ENCODE peak calls at places on chromosome 6, in eight cellular contexts. U is immature natural killer cell; I is hippocampal formation; D is A172; Q is activated CD8-positive, alpha-beta memory T cell treated with anti-CD3 and anti-CD28 coated beads for 1 hour; F is CD8-positive, alpha-beta memory T cell; J is Ammon's horn; P is body of pancreas. S is an unnamed sample.
A peak's percentile ranks its signal among the peaks of the same experiment; 100 is the strongest.

GRCh38 chr6:47780510-47781356 is 1.1 kb upstream of the OPN5 start:
- DNase-seq in D (peak; percentile 58), F (no peak), I (peak; percentile 62), J (peak; percentile 78), Q (no peak), U (peak; percentile 33), P (peak; percentile 31), S (no peak)

GRCh38 chr6:2244261-2245102 is 923 bp downstream of the GMDS start:
- DNase-seq in I (no peak), J (no peak), D (no peak), F (no peak), P (peak; percentile 40), U (no peak), Q (no peak), S (no peak)

GRCh38 chr6:1821188-1822183 is 211.8 kb downstream of the FOXC1 start:
- DNase-seq in F (no peak), U (no peak), I (no peak), D (no peak), J (no peak), P (no peak), Q (no peak), S (no peak)

GRCh38 chr6:110575910-110576463 is 99.6 kb upstream of the SLC22A16 start:
- DNase-seq in J (no peak), Q (no peak), D (no peak), P (no peak), U (no peak), F (no peak), I (no peak), S (no peak)

GRCh38 chr6:6806793-6807518 is 218.4 kb downstream of the LY86 start:
- DNase-seq in J (peak; percentile 79), I (no peak), F (no peak), U (no peak), Q (no peak), P (peak; percentile 74), D (no peak), S (no peak)

GRCh38 chr6:169994734-169995133 is 243.3 kb downstream of the ERMARD start:
- DNase-seq in I (no peak), J (no peak), P (no peak), Q (no peak), U (no peak), D (no peak), F (no peak), S (no peak)

GRCh38 chr6:41464019-41464418 is 82.2 kb upstream of the FOXP4 start:
- DNase-seq in P (no peak), U (no peak), I (no peak), J (no peak), Q (no peak), D (no peak), F (no peak), S (no peak)

GRCh38 chr6:133218831-133219230 is 22.3 kb upstream of the EYA4 start:
- DNase-seq in P (no peak), Q (no peak), D (no peak), F (no peak), J (no peak), U (no peak), I (no peak), S (no peak)

GRCh38 chr6:5674723-5675122 is 332.0 kb downstream of the NRN1 start:
- DNase-seq in F (no peak), J (peak; percentile 52), U (no peak), Q (no peak), I (peak; percentile 33), P (peak; percentile 44), D (no peak), S (no peak)

GRCh38 chr6:145962581-145962980 is 1.6 kb downstream of the SHPRH start:
- DNase-seq in Q (no peak), P (no peak), J (no peak), F (no peak), D (no peak), U (no peak), I (no peak), S (no peak)

GRCh38 chr6:37265876-37266275 is 7.9 kb upstream of the TMEM217 start:
- DNase-seq in Q (no peak), J (no peak), P (no peak), U (no peak), D (no peak), F (no peak), I (no peak), S (no peak)

GRCh38 chr6:16676978-16677377 is 84.3 kb downstream of the ATXN1 start:
- DNase-seq in Q (no peak), U (no peak), I (no peak), J (no peak), P (peak; percentile 41), F (no peak), D (peak; percentile 69), S (peak; percentile 20)

GRCh38 chr6:6503186-6503585 is 85.3 kb upstream of the LY86 start:
- DNase-seq in J (no peak), F (no peak), P (peak; percentile 20), Q (no peak), D (no peak), I (no peak), U (no peak), S (no peak)

GRCh38 chr6:17265570-17265969 is 15.6 kb upstream of the RBM24 start:
- DNase-seq in P (no peak), U (no peak), J (no peak), I (no peak), F (no peak), Q (no peak), D (no peak), S (no peak)

GRCh38 chr6:125258651-125259353 is 43.0 kb downstream of the HDDC2 start:
- DNase-seq in D (no peak), U (no peak), F (no peak), J (no peak), I (no peak), Q (no peak), P (no peak), S (no peak)

GRCh38 chr6:134217110-134217509 is 100.8 kb downstream of the SGK1 start:
- DNase-seq in D (peak; percentile 6), Q (no peak), U (no peak), J (no peak), F (no peak), I (no peak), P (no peak), S (no peak)

S was measured in NK-92 treated with Interleukin-12 subunit alpha and Interleukin-12 subunit beta, amount 100 ng/mL, for 24 hours.